ENCODE peak calls at places on chromosomes 3 and 15, in nine cellular contexts. K is activated gamma-delta T cell treated with Interleukin-2 at 50 U/mL for 16 hours; X is iris pigment epithelial cell; R is HTR-8/SVneo; N is stimulated activated CD4-positive, alpha-beta T cell treated with anti-CD3 and anti-CD28 coated beads, Interleukin-12 subunit alpha, Interleukin-12 subunit beta, amount 100 ng/mL, for 48 hours; U is mesothelial cell of epicardium; I is GOT3; O is activated CD4-positive, alpha-beta T cell treated with anti-CD3 and anti-CD28 coated beads, Interleukin-2, amount 50 U/mL, for 1 hour; H is psoas muscle. A is an unnamed sample.

GRCh38 chr3:8622873-8623725 is 21.5 kb downstream of the SSUH2 start:
- DNase-seq in K (no peak), X (peak; percentile 73), R (peak; percentile 82), N (peak; percentile 10), U (peak; percentile 81), I (peak; percentile 24), O (peak; percentile 26), H (peak; percentile 72), A (peak; percentile 22)

GRCh38 chr15:68820205-68820588 is 498 bp downstream of the ANP32A start:
- DNase-seq in K (peak; percentile 60), X (peak; percentile 33), R (no peak), N (peak; percentile 53), U (peak; percentile 63), I (no peak), O (peak; percentile 52), H (peak; percentile 48), A (no peak)

GRCh38 chr3:151969026-151969658 is 95.7 kb downstream of the SUCNR1 start:
- DNase-seq in K (no peak), X (no peak), R (no peak), N (no peak), U (no peak), I (no peak), O (no peak), H (no peak), A (no peak)

GRCh38 chr15:45106002-45106790 is 7.8 kb downstream of the DUOX2 start:
- DNase-seq in K (no peak), X (no peak), R (no peak), N (no peak), U (no peak), I (no peak), O (no peak), H (no peak), A (no peak)

GRCh38 chr3:116886202-116886893 is 176.8 kb downstream of the TUSC7 start:
- DNase-seq in K (no peak), X (no peak), R (no peak), N (no peak), U (no peak), I (no peak), O (no peak), H (no peak), A (no peak)

GRCh38 chr3:138265745-138266144 is 63.9 kb downstream of the NME9 start:
- DNase-seq in K (no peak), X (peak; percentile 44), R (no peak), N (no peak), U (no peak), I (no peak), O (no peak), H (no peak), A (no peak)

GRCh38 chr3:11555211-11555782 is 88.4 kb downstream of the VGLL4 start:
- DNase-seq in K (no peak), X (no peak), R (no peak), N (no peak), U (no peak), I (no peak), O (no peak), H (no peak), A (no peak)

GRCh38 chr15:51312132-51312531 is 26.3 kb downstream of the CYP19A1 start:
- DNase-seq in K (no peak), X (peak; percentile 53), R (no peak), N (no peak), U (no peak), I (no peak), O (no peak), H (no peak), A (no peak)

GRCh38 chr15:63263519-63263918 is 13.9 kb upstream of the APH1B start:
- DNase-seq in K (no peak), X (no peak), R (no peak), N (no peak), U (no peak), I (no peak), O (no peak), H (no peak), A (no peak)

GRCh38 chr15:83380682-83381081 is 66.5 kb upstream of the SH3GL3 start:
- DNase-seq in K (no peak), X (peak; percentile 52), R (peak; percentile 81), N (peak; percentile 15), U (peak; percentile 51), I (no peak), O (no peak), H (no peak), A (no peak)

GRCh38 chr3:87674397-87675161 is 384.2 kb downstream of the CGGBP1 start:
- DNase-seq in K (no peak), X (no peak), R (no peak), N (no peak), U (no peak), I (no peak), O (no peak), H (no peak), A (no peak)

GRCh38 chr15:42384597-42384996 is 25.3 kb downstream of the CAPN3 start:
- DNase-seq in K (no peak), X (no peak), R (no peak), N (no peak), U (no peak), I (no peak), O (no peak), H (no peak), A (no peak)

GRCh38 chr3:158782283-158782682 is 19.6 kb upstream of the MFSD1 start:
- DNase-seq in K (no peak), X (peak; percentile 64), R (no peak), N (no peak), U (no peak), I (no peak), O (no peak), H (no peak), A (no peak)

GRCh38 chr3:22977650-22978289 is 225.4 kb upstream of the UBE2E2 start:
- DNase-seq in K (no peak), X (no peak), R (no peak), N (no peak), U (no peak), I (no peak), O (no peak), H (no peak), A (no peak)

GRCh38 chr15:37134699-37135131 is 34.4 kb upstream of the MEIS2 start:
- DNase-seq in K (no peak), X (peak; percentile 47), R (peak; percentile 35), N (no peak), U (no peak), I (no peak), O (no peak), H (no peak), A (no peak)

GRCh38 chr3:16906679-16907078 is 21.9 kb downstream of the PLCL2 start:
- DNase-seq in K (no peak), X (peak; percentile 76), R (no peak), N (no peak), U (no peak), I (no peak), O (no peak), H (no peak), A (no peak)

GRCh38 chr3:67064105-67064504 is 66.0 kb downstream of the KBTBD8 start:
- DNase-seq in K (no peak), X (no peak), R (no peak), N (no peak), U (no peak), I (no peak), O (no peak), H (no peak), A (no peak)

GRCh38 chr15:42707068-42707467 is 29.9 kb downstream of the CDAN1 start:
- DNase-seq in K (no peak), X (peak; percentile 28), R (no peak), N (no peak), U (no peak), I (no peak), O (no peak), H (no peak), A (no peak)

GRCh38 chr3:98855811-98856400 is 45.6 kb downstream of the DCBLD2 start:
- DNase-seq in K (no peak), X (peak; percentile 93), R (peak; percentile 67), N (no peak), U (no peak), I (no peak), O (no peak), H (no peak), A (no peak)

GRCh38 chr3:148101061-148101460 is 596.6 kb upstream of the AGTR1 start:
- DNase-seq in K (no peak), X (peak; percentile 34), R (no peak), N (no peak), U (no peak), I (no peak), O (no peak), H (no peak), A (no peak)

GRCh38 chr3:38022887-38023709 is 6.3 kb downstream of the PLCD1 start:
- DNase-seq in K (no peak), X (no peak), R (no peak), N (no peak), U (no peak), I (no peak), O (no peak), H (no peak), A (no peak)

GRCh38 chr3:197367081-197367780 is 68.8 kb upstream of the DLG1 start:
- DNase-seq in K (no peak), X (peak; percentile 95), R (no peak), N (no peak), U (no peak), I (peak; percentile 32), O (no peak), H (no peak), A (no peak)

GRCh38 chr15:22887157-22887951 is 48.9 kb downstream of the NIPA2 start:
- DNase-seq in K (no peak), X (peak; percentile 91), R (no peak), N (no peak), U (no peak), I (no peak), O (no peak), H (peak; percentile 69), A (no peak)